ENCODE peak calls at places on chromosome 6, in seven cellular contexts. R, K, Y, C, W, P and E are unnamed samples.

GRCh38 chr6:157909282-157909664 is 72.4 kb upstream of the SYNJ2 start:
- DNase-seq in R (no peak), K (no peak), Y (no peak), C (peak), W (no peak), P (no peak), E (no peak)

GRCh38 chr6:168155821-168156741 is 77.1 kb upstream of the FRMD1 start:
- DNase-seq in R (no peak), K (no peak), Y (no peak), C (no peak), W (no peak), P (no peak), E (peak)

GRCh38 chr6:87848616-87849015 is 146.6 kb upstream of the AKIRIN2 start:
- DNase-seq in R (no peak), K (no peak), Y (no peak), C (no peak), W (no peak), P (no peak), E (no peak)

GRCh38 chr6:112253505-112253841 is 894 bp downstream of the LAMA4 start:
- DNase-seq in R (peak), K (no peak), Y (no peak), C (no peak), W (peak), P (peak), E (no peak)

GRCh38 chr6:37130704-37131103 is 39.2 kb upstream of the PIM1 start:
- DNase-seq in R (no peak), K (no peak), Y (no peak), C (no peak), W (no peak), P (peak), E (no peak)

GRCh38 chr6:53090576-53090975 is 25.4 kb downstream of the FBXO9 start:
- DNase-seq in R (no peak), K (no peak), Y (no peak), C (no peak), W (no peak), P (peak), E (no peak)

GRCh38 chr6:146345582-146345981 is 198.1 kb upstream of the RAB32 start:
- DNase-seq in R (no peak), K (no peak), Y (no peak), C (no peak), W (no peak), P (no peak), E (no peak)

GRCh38 chr6:6003334-6004146 is 3.2 kb downstream of the NRN1 start:
- DNase-seq in R (peak), K (no peak), Y (no peak), C (peak), W (no peak), P (peak), E (no peak)

GRCh38 chr6:41767112-41767946 is 12.4 kb downstream of the FRS3 start:
- DNase-seq in R (no peak), K (no peak), Y (no peak), C (no peak), W (no peak), P (peak), E (peak)